ENCODE peak calls at places on chromosomes 2 and 18, in four cellular contexts. O, Y, K and U are unnamed samples.

GRCh38 chr2:27494284-27494943 is 586 bp downstream of the FNDC4 start:
- DNase-seq in O (peak), Y (no peak), K (no peak), U (peak)

GRCh38 chr2:121898483-121898882 is 143.0 kb downstream of the TSN start:
- DNase-seq in O (no peak), Y (no peak), K (no peak), U (no peak)

GRCh38 chr2:201797175-201797840 is 9.0 kb upstream of the CDK15 start:
- DNase-seq in K (no peak), O (no peak), Y (no peak), U (no peak)

GRCh38 chr18:29883114-29883513 is 1159.4 kb downstream of the DSC3 start:
- DNase-seq in K (no peak), O (no peak), Y (no peak), U (no peak)

GRCh38 chr2:112588611-112589045 is 4.2 kb downstream of the CHCHD5 start:
- DNase-seq in Y (no peak), O (no peak), K (no peak), U (no peak)

GRCh38 chr2:237510502-237511217 is 23.6 kb downstream of the MLPH start:
- DNase-seq in K (no peak), O (no peak), Y (no peak), U (no peak)

GRCh38 chr2:177724398-177725287 is 332.1 kb downstream of the AGPS start:
- DNase-seq in Y (peak), K (no peak), O (peak), U (peak)

GRCh38 chr2:46835520-46835919 is 80.1 kb downstream of the MCFD2 start:
- DNase-seq in Y (no peak), K (no peak), O (no peak), U (no peak)

GRCh38 chr18:52451252-52451651 is 111.3 kb downstream of the DCC start:
- DNase-seq in O (no peak), K (no peak), Y (no peak), U (no peak)

GRCh38 chr2:66478729-66479316 is 43.9 kb downstream of the MEIS1 start:
- DNase-seq in O (no peak), Y (no peak), K (no peak), U (no peak)

GRCh38 chr18:23331091-23331920 is 121.8 kb upstream of the RIOK3 start:
- DNase-seq in K (no peak), O (peak), Y (no peak), U (peak)

GRCh38 chr2:20513946-20514345 is 67.1 kb downstream of the RHOB start:
- DNase-seq in O (no peak), Y (no peak), K (no peak), U (no peak)

GRCh38 chr2:186443851-186444250 is 42.2 kb upstream of the ZC3H15 start:
- DNase-seq in K (no peak), O (no peak), Y (no peak), U (no peak)

GRCh38 chr2:96625571-96626552 is 12.2 kb downstream of the KANSL3 start:
- DNase-seq in Y (no peak), O (no peak), K (no peak), U (no peak)

GRCh38 chr2:85344356-85344954 is 9.9 kb downstream of the RETSAT start:
- DNase-seq in Y (no peak), K (no peak), O (no peak), U (no peak)

GRCh38 chr2:37773354-37773753 is 101.9 kb upstream of the CDC42EP3 start:
- DNase-seq in O (no peak), K (no peak), Y (no peak), U (no peak)